ENCODE peak calls at places on chromosomes 16 and 17, in nine cellular contexts. One of them, this sample, is unnamed.

GRCh38 chr17:42378597-42379594 is 9.3 kb downstream of the STAT3 start:
- DNase-seq in fibroblast of mammary gland: peak; percentile 37
- DNase-seq in stimulated activated CD4-positive, alpha-beta T cell treated with anti-CD3 and anti-CD28 coated beads, Interleukin-4, amount 100 ng/mL, for 4 hours: no peak
- DNase-seq in mucosa of descending colon: no peak
- DNase-seq in NCI-H2081: peak; percentile 67
- DNase-seq in GM23248: peak; percentile 64
- DNase-seq in pons: peak; percentile 42
- DNase-seq in head of caudate nucleus: no peak
- DNase-seq in A673: peak; percentile 11
- DNase-seq in this sample: no peak

GRCh38 chr16:48681520-48681919 is 71.5 kb upstream of the N4BP1 start:
- DNase-seq in mucosa of descending colon: no peak
- DNase-seq in fibroblast of mammary gland: peak; percentile 2
- DNase-seq in head of caudate nucleus: no peak
- DNase-seq in stimulated activated CD4-positive, alpha-beta T cell treated with anti-CD3 and anti-CD28 coated beads, Interleukin-4, amount 100 ng/mL, for 4 hours: no peak
- DNase-seq in NCI-H2081: no peak
- DNase-seq in GM23248: no peak
- DNase-seq in A673: peak; percentile 1
- DNase-seq in pons: no peak
- DNase-seq in this sample: no peak

GRCh38 chr16:87715658-87716057 is 50.1 kb downstream of the KLHDC4 start:
- DNase-seq in GM23248: no peak
- DNase-seq in NCI-H2081: no peak
- DNase-seq in mucosa of descending colon: no peak
- DNase-seq in fibroblast of mammary gland: peak; percentile 14
- DNase-seq in stimulated activated CD4-positive, alpha-beta T cell treated with anti-CD3 and anti-CD28 coated beads, Interleukin-4, amount 100 ng/mL, for 4 hours: no peak
- DNase-seq in pons: no peak
- DNase-seq in A673: no peak
- DNase-seq in head of caudate nucleus: no peak
- DNase-seq in this sample: no peak

GRCh38 chr17:57432507-57433277 is 176.4 kb downstream of the MSI2 start:
- DNase-seq in NCI-H2081: no peak
- DNase-seq in mucosa of descending colon: no peak
- DNase-seq in A673: no peak
- DNase-seq in stimulated activated CD4-positive, alpha-beta T cell treated with anti-CD3 and anti-CD28 coated beads, Interleukin-4, amount 100 ng/mL, for 4 hours: no peak
- DNase-seq in head of caudate nucleus: no peak
- DNase-seq in fibroblast of mammary gland: no peak
- DNase-seq in GM23248: no peak
- DNase-seq in pons: no peak
- DNase-seq in this sample: no peak

GRCh38 chr16:4139968-4140367 is 23.7 kb upstream of the ADCY9 start:
- DNase-seq in head of caudate nucleus: no peak
- DNase-seq in fibroblast of mammary gland: no peak
- DNase-seq in mucosa of descending colon: no peak
- DNase-seq in GM23248: no peak
- DNase-seq in NCI-H2081: no peak
- DNase-seq in pons: no peak
- DNase-seq in stimulated activated CD4-positive, alpha-beta T cell treated with anti-CD3 and anti-CD28 coated beads, Interleukin-4, amount 100 ng/mL, for 4 hours: no peak
- DNase-seq in A673: no peak
- DNase-seq in this sample: no peak

GRCh38 chr16:52613508-52613907 is 66.6 kb upstream of the TOX3 start:
- DNase-seq in NCI-H2081: no peak
- DNase-seq in pons: no peak
- DNase-seq in head of caudate nucleus: no peak
- DNase-seq in stimulated activated CD4-positive, alpha-beta T cell treated with anti-CD3 and anti-CD28 coated beads, Interleukin-4, amount 100 ng/mL, for 4 hours: no peak
- DNase-seq in A673: no peak
- DNase-seq in mucosa of descending colon: no peak
- DNase-seq in fibroblast of mammary gland: no peak
- DNase-seq in GM23248: no peak
- DNase-seq in this sample: no peak

GRCh38 chr17:18950944-18951905 is 740 bp upstream of the SLC5A10 start:
- DNase-seq in head of caudate nucleus: no peak
- DNase-seq in NCI-H2081: no peak
- DNase-seq in A673: peak; percentile 26
- DNase-seq in mucosa of descending colon: no peak
- DNase-seq in pons: no peak
- DNase-seq in stimulated activated CD4-positive, alpha-beta T cell treated with anti-CD3 and anti-CD28 coated beads, Interleukin-4, amount 100 ng/mL, for 4 hours: no peak
- DNase-seq in GM23248: peak; percentile 43
- DNase-seq in fibroblast of mammary gland: no peak
- DNase-seq in this sample: no peak

GRCh38 chr17:61399131-61400057 is at the start of gene TBX2:
- DNase-seq in fibroblast of mammary gland: peak; percentile 95
- DNase-seq in pons: no peak
- DNase-seq in GM23248: peak; percentile 92
- DNase-seq in NCI-H2081: no peak
- DNase-seq in A673: no peak
- DNase-seq in head of caudate nucleus: no peak
- DNase-seq in stimulated activated CD4-positive, alpha-beta T cell treated with anti-CD3 and anti-CD28 coated beads, Interleukin-4, amount 100 ng/mL, for 4 hours: no peak
- DNase-seq in mucosa of descending colon: peak; percentile 67
- DNase-seq in this sample: peak; percentile 68

GRCh38 chr17:74608511-74608910 is 15.0 kb downstream of the CD300E start:
- DNase-seq in GM23248: no peak
- DNase-seq in stimulated activated CD4-positive, alpha-beta T cell treated with anti-CD3 and anti-CD28 coated beads, Interleukin-4, amount 100 ng/mL, for 4 hours: no peak
- DNase-seq in pons: no peak
- DNase-seq in head of caudate nucleus: no peak
- DNase-seq in mucosa of descending colon: no peak
- DNase-seq in A673: no peak
- DNase-seq in NCI-H2081: no peak
- DNase-seq in fibroblast of mammary gland: no peak
- DNase-seq in this sample: no peak

GRCh38 chr17:81684442-81684911 is 666 bp downstream of the HGS start:
- DNase-seq in stimulated activated CD4-positive, alpha-beta T cell treated with anti-CD3 and anti-CD28 coated beads, Interleukin-4, amount 100 ng/mL, for 4 hours: no peak
- DNase-seq in pons: no peak
- DNase-seq in head of caudate nucleus: no peak
- DNase-seq in mucosa of descending colon: no peak
- DNase-seq in GM23248: no peak
- DNase-seq in fibroblast of mammary gland: peak; percentile 93
- DNase-seq in A673: peak; percentile 41
- DNase-seq in NCI-H2081: no peak
- DNase-seq in this sample: peak; percentile 65

GRCh38 chr17:64472564-64472963 is 23.6 kb downstream of the MILR1 start:
- DNase-seq in fibroblast of mammary gland: no peak
- DNase-seq in pons: no peak
- DNase-seq in head of caudate nucleus: no peak
- DNase-seq in mucosa of descending colon: no peak
- DNase-seq in NCI-H2081: no peak
- DNase-seq in stimulated activated CD4-positive, alpha-beta T cell treated with anti-CD3 and anti-CD28 coated beads, Interleukin-4, amount 100 ng/mL, for 4 hours: no peak
- DNase-seq in GM23248: no peak
- DNase-seq in A673: no peak
- DNase-seq in this sample: no peak

GRCh38 chr17:81021531-81022370 is 13.2 kb upstream of the BAIAP2 start:
- DNase-seq in A673: no peak
- DNase-seq in GM23248: no peak
- DNase-seq in head of caudate nucleus: no peak
- DNase-seq in NCI-H2081: no peak
- DNase-seq in stimulated activated CD4-positive, alpha-beta T cell treated with anti-CD3 and anti-CD28 coated beads, Interleukin-4, amount 100 ng/mL, for 4 hours: no peak
- DNase-seq in fibroblast of mammary gland: no peak
- DNase-seq in pons: no peak
- DNase-seq in mucosa of descending colon: peak; percentile 33
- DNase-seq in this sample: no peak

GRCh38 chr17:81322271-81323082 is 27.4 kb upstream of the SLC38A10 start:
- DNase-seq in stimulated activated CD4-positive, alpha-beta T cell treated with anti-CD3 and anti-CD28 coated beads, Interleukin-4, amount 100 ng/mL, for 4 hours: no peak
- DNase-seq in NCI-H2081: no peak
- DNase-seq in head of caudate nucleus: no peak
- DNase-seq in mucosa of descending colon: no peak
- DNase-seq in fibroblast of mammary gland: peak; percentile 41
- DNase-seq in A673: peak; percentile 67
- DNase-seq in pons: no peak
- DNase-seq in GM23248: peak; percentile 51
- DNase-seq in this sample: peak; percentile 75

GRCh38 chr16:9139965-9140364 is 48.5 kb downstream of the HAPSTR1 start:
- DNase-seq in A673: peak; percentile 78
- DNase-seq in pons: no peak
- DNase-seq in head of caudate nucleus: no peak
- DNase-seq in GM23248: peak; percentile 56
- DNase-seq in mucosa of descending colon: no peak
- DNase-seq in fibroblast of mammary gland: peak; percentile 39
- DNase-seq in NCI-H2081: no peak
- DNase-seq in stimulated activated CD4-positive, alpha-beta T cell treated with anti-CD3 and anti-CD28 coated beads, Interleukin-4, amount 100 ng/mL, for 4 hours: no peak
- DNase-seq in this sample: no peak

GRCh38 chr17:17151055-17151454 is 55.1 kb downstream of the PLD6 start:
- DNase-seq in pons: no peak
- DNase-seq in GM23248: peak; percentile 93
- DNase-seq in stimulated activated CD4-positive, alpha-beta T cell treated with anti-CD3 and anti-CD28 coated beads, Interleukin-4, amount 100 ng/mL, for 4 hours: no peak
- DNase-seq in fibroblast of mammary gland: peak; percentile 88
- DNase-seq in mucosa of descending colon: no peak
- DNase-seq in NCI-H2081: no peak
- DNase-seq in head of caudate nucleus: no peak
- DNase-seq in A673: peak; percentile 26
- DNase-seq in this sample: no peak

GRCh38 chr17:160336-160735 is 21.1 kb downstream of the DOC2B start:
- DNase-seq in fibroblast of mammary gland: no peak
- DNase-seq in A673: no peak
- DNase-seq in head of caudate nucleus: no peak
- DNase-seq in stimulated activated CD4-positive, alpha-beta T cell treated with anti-CD3 and anti-CD28 coated beads, Interleukin-4, amount 100 ng/mL, for 4 hours: no peak
- DNase-seq in pons: no peak
- DNase-seq in GM23248: no peak
- DNase-seq in NCI-H2081: no peak
- DNase-seq in mucosa of descending colon: peak; percentile 8
- DNase-seq in this sample: no peak

GRCh38 chr16:3112058-3112880 is at the start of gene ZNF205:
- DNase-seq in head of caudate nucleus: peak; percentile 87
- DNase-seq in pons: peak; percentile 68
- DNase-seq in GM23248: peak; percentile 76
- DNase-seq in A673: peak; percentile 89
- DNase-seq in mucosa of descending colon: peak; percentile 84
- DNase-seq in fibroblast of mammary gland: peak; percentile 73
- DNase-seq in stimulated activated CD4-positive, alpha-beta T cell treated with anti-CD3 and anti-CD28 coated beads, Interleukin-4, amount 100 ng/mL, for 4 hours: no peak
- DNase-seq in NCI-H2081: peak; percentile 92
- DNase-seq in this sample: peak; percentile 90

GRCh38 chr16:29230671-29231091 is 175.8 kb downstream of the NPIPB11 start:
- DNase-seq in A673: no peak
- DNase-seq in GM23248: peak; percentile 62
- DNase-seq in mucosa of descending colon: no peak
- DNase-seq in fibroblast of mammary gland: peak; percentile 31
- DNase-seq in pons: no peak
- DNase-seq in NCI-H2081: no peak
- DNase-seq in stimulated activated CD4-positive, alpha-beta T cell treated with anti-CD3 and anti-CD28 coated beads, Interleukin-4, amount 100 ng/mL, for 4 hours: no peak
- DNase-seq in head of caudate nucleus: no peak
- DNase-seq in this sample: no peak

GRCh38 chr17:1720856-1721386 is 3.6 kb upstream of the WDR81 start:
- DNase-seq in A673: peak; percentile 69
- DNase-seq in head of caudate nucleus: peak; percentile 69
- DNase-seq in mucosa of descending colon: no peak
- DNase-seq in stimulated activated CD4-positive, alpha-beta T cell treated with anti-CD3 and anti-CD28 coated beads, Interleukin-4, amount 100 ng/mL, for 4 hours: peak; percentile 59
- DNase-seq in GM23248: peak; percentile 60
- DNase-seq in fibroblast of mammary gland: peak; percentile 63
- DNase-seq in NCI-H2081: peak; percentile 45
- DNase-seq in pons: peak; percentile 61
- DNase-seq in this sample: no peak

GRCh38 chr16:75770051-75770450 is 43.8 kb upstream of the CPHXL start:
- DNase-seq in GM23248: no peak
- DNase-seq in pons: no peak
- DNase-seq in stimulated activated CD4-positive, alpha-beta T cell treated with anti-CD3 and anti-CD28 coated beads, Interleukin-4, amount 100 ng/mL, for 4 hours: no peak
- DNase-seq in fibroblast of mammary gland: no peak
- DNase-seq in A673: no peak
- DNase-seq in mucosa of descending colon: no peak
- DNase-seq in NCI-H2081: no peak
- DNase-seq in head of caudate nucleus: no peak
- DNase-seq in this sample: no peak

GRCh38 chr16:1874854-1875253 is 2.9 kb upstream of the MEIOB start:
- DNase-seq in fibroblast of mammary gland: no peak
- DNase-seq in head of caudate nucleus: no peak
- DNase-seq in pons: no peak
- DNase-seq in A673: no peak
- DNase-seq in stimulated activated CD4-positive, alpha-beta T cell treated with anti-CD3 and anti-CD28 coated beads, Interleukin-4, amount 100 ng/mL, for 4 hours: no peak
- DNase-seq in NCI-H2081: no peak
- DNase-seq in GM23248: no peak
- DNase-seq in mucosa of descending colon: no peak
- DNase-seq in this sample: no peak

GRCh38 chr17:42680331-42680808 is 1.3 kb downstream of the CCR10 start:
- DNase-seq in GM23248: no peak
- DNase-seq in A673: no peak
- DNase-seq in fibroblast of mammary gland: peak; percentile 78
- DNase-seq in NCI-H2081: no peak
- DNase-seq in mucosa of descending colon: no peak
- DNase-seq in head of caudate nucleus: no peak
- DNase-seq in pons: no peak
- DNase-seq in stimulated activated CD4-positive, alpha-beta T cell treated with anti-CD3 and anti-CD28 coated beads, Interleukin-4, amount 100 ng/mL, for 4 hours: no peak
- DNase-seq in this sample: no peak

This sample was measured in frontal cortex.